ENCODE peak calls at places on chromosomes 6 and 20, in four cellular contexts. One of them, this sample, is unnamed. For H3K4me1, the result is how much of the 10 kb centered on the place peaks cover.

GRCh38 chr6:167833396-167833763 is 6.7 kb downstream of the AFDN start:
- DNase-seq in stomach: no peak
- DNase-seq in spleen: no peak
- DNase-seq in prostate gland: no peak
- DNase-seq in this sample: no peak

GRCh38 chr6:3791526-3792212 is 40.2 kb upstream of the PXDC1 start:
- DNase-seq in stomach: no peak
- DNase-seq in spleen: no peak
- DNase-seq in prostate gland: no peak
- DNase-seq in this sample: peak

GRCh38 chr6:39934060-39934757 is at the start of gene MOCS1:
- DNase-seq in stomach: peak
- DNase-seq in spleen: peak
- DNase-seq in prostate gland: peak
- DNase-seq in this sample: no peak

GRCh38 chr20:49964964-49965780 is 17.6 kb upstream of the SNAI1 start:
- DNase-seq in stomach: peak
- DNase-seq in spleen: peak
- DNase-seq in prostate gland: no peak
- DNase-seq in this sample: no peak

GRCh38 chr20:32052090-32052791 is at the start of gene HCK:
- DNase-seq in stomach: peak
- DNase-seq in spleen: peak
- DNase-seq in prostate gland: no peak
- DNase-seq in this sample: no peak

GRCh38 chr6:124822118-124822746 is 140.0 kb upstream of the RNF217 start:
- DNase-seq in stomach: no peak
- DNase-seq in spleen: no peak
- DNase-seq in prostate gland: no peak
- DNase-seq in this sample: no peak

GRCh38 chr6:34246563-34247391 is 2.0 kb downstream of the SMIM29 start:
- DNase-seq in stomach: no peak
- DNase-seq in spleen: peak
- DNase-seq in prostate gland: no peak
- DNase-seq in this sample: no peak

GRCh38 chr6:71349976-71350615 is 61.5 kb downstream of the OGFRL1 start:
- DNase-seq in stomach: no peak
- DNase-seq in spleen: no peak
- DNase-seq in prostate gland: no peak
- DNase-seq in this sample: no peak

GRCh38 chr20:561437-562231 is 18.0 kb upstream of the CSNK2A1 start:
- DNase-seq in stomach: peak
- DNase-seq in spleen: no peak
- DNase-seq in prostate gland: peak
- DNase-seq in this sample: no peak

GRCh38 chr6:3259491-3259958 is 778 bp downstream of the PSMG4 start:
- DNase-seq in stomach: peak
- DNase-seq in spleen: peak
- DNase-seq in prostate gland: no peak
- DNase-seq in this sample: no peak

GRCh38 chr6:143157146-143157545 is 96.5 kb downstream of the AIG1 start:
- DNase-seq in stomach: no peak
- DNase-seq in spleen: no peak
- DNase-seq in prostate gland: no peak
- DNase-seq in this sample: no peak

GRCh38 chr20:12077835-12078374 is 160.2 kb downstream of the BTBD3 start:
- DNase-seq in stomach: no peak
- DNase-seq in spleen: no peak
- DNase-seq in prostate gland: no peak
- DNase-seq in this sample: no peak

GRCh38 chr20:63782051-63782471 is 42.5 kb downstream of the SLC2A4RG start:
- DNase-seq in stomach: no peak
- DNase-seq in spleen: no peak
- DNase-seq in prostate gland: no peak
- DNase-seq in this sample: no peak

GRCh38 chr6:41693866-41694265 is 41.5 kb downstream of the TFEB start:
- DNase-seq in stomach: no peak
- DNase-seq in spleen: no peak
- DNase-seq in prostate gland: no peak
- DNase-seq in this sample: no peak

GRCh38 chr6:38193486-38194281 is 374.2 kb downstream of the ZFAND3 start:
- DNase-seq in stomach: no peak
- DNase-seq in spleen: no peak
- DNase-seq in prostate gland: no peak
- DNase-seq in this sample: no peak

GRCh38 chr20:57429579-57430202 is 38.5 kb downstream of the RBM38 start:
- DNase-seq in stomach: no peak
- DNase-seq in spleen: peak
- DNase-seq in prostate gland: no peak
- DNase-seq in this sample: no peak

GRCh38 chr6:105618247-105618646 is 215.4 kb upstream of the PREP start:
- DNase-seq in stomach: no peak
- DNase-seq in spleen: no peak
- DNase-seq in prostate gland: no peak
- DNase-seq in this sample: no peak

GRCh38 chr6:14074723-14075503 is 42.7 kb upstream of the CD83 start:
- DNase-seq in stomach: no peak
- DNase-seq in spleen: no peak
- DNase-seq in prostate gland: no peak
- DNase-seq in this sample: no peak

GRCh38 chr20:9483131-9483530 is 31.3 kb upstream of the LAMP5 start:
- DNase-seq in stomach: no peak
- DNase-seq in spleen: no peak
- DNase-seq in prostate gland: no peak
- DNase-seq in this sample: no peak

GRCh38 chr6:54194067-54194466 is 82.8 kb downstream of the MLIP start:
- DNase-seq in stomach: no peak
- DNase-seq in spleen: no peak
- DNase-seq in prostate gland: no peak
- DNase-seq in this sample: no peak

GRCh38 chr6:37758234-37758633 is 60.6 kb upstream of the MDGA1 start:
- DNase-seq in stomach: no peak
- DNase-seq in spleen: no peak
- DNase-seq in prostate gland: no peak
- DNase-seq in this sample: no peak

GRCh38 chr20:57835462-57836455 is 125.9 kb upstream of the PMEPA1 start:
- DNase-seq in stomach: no peak
- DNase-seq in spleen: no peak
- DNase-seq in prostate gland: no peak
- DNase-seq in this sample: no peak

GRCh38 chr6:112044856-112045255 is 9.0 kb upstream of the CCN6 start:
- DNase-seq in stomach: no peak
- DNase-seq in spleen: no peak
- DNase-seq in prostate gland: no peak
- DNase-seq in this sample: no peak

GRCh38 chr6:24064106-24064505 is 61.9 kb upstream of the NRSN1 start:
- DNase-seq in stomach: no peak
- DNase-seq in spleen: no peak
- DNase-seq in prostate gland: no peak
- DNase-seq in this sample: no peak

GRCh38 chr6:5175195-5175594 is 85.6 kb downstream of the LYRM4 start:
- DNase-seq in stomach: no peak
- DNase-seq in spleen: no peak
- DNase-seq in prostate gland: no peak
- DNase-seq in this sample: no peak

GRCh38 chr6:43444036-43444435 is 11.3 kb downstream of the DLK2 start:
- DNase-seq in stomach: no peak
- DNase-seq in spleen: no peak
- DNase-seq in prostate gland: no peak
- DNase-seq in this sample: no peak

DNA sequence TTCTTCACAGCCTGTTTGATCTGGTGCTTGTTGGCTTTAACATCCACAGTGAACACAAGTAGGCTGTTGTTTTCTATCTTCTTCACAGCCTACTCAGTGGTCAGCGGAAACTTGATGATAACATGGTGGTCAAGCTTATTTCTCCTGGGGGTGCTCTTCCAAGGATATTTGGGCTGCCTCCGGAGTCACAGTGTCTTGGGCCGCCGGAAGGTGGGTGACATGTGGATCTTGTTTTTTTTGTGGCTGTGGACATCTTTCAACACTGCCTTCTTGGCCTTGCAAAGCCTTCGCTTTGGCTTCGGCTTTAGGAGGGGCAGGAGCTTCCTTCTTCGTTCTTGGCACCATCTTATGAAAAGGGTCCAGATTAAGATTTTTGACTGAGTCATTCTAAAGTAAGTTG is 3.6 kb downstream of the HLA-F start:
- DNase-seq in stomach: no peak
- DNase-seq in spleen: no peak
- DNase-seq in prostate gland: no peak
- DNase-seq in this sample: no peak
- H3K4me1 ChIP-seq in stomach: under half
- H3K4me1 ChIP-seq in spleen: half or more
- H3K4me1 ChIP-seq in prostate gland: under half
- H3K4me1 ChIP-seq in this sample: under half

GRCh38 chr20:51800132-51800721 is 2.1 kb downstream of the SALL4 start:
- DNase-seq in stomach: peak
- DNase-seq in spleen: peak
- DNase-seq in prostate gland: peak
- DNase-seq in this sample: no peak
- TF ChIP-seq POLR2AphosphoS5 in stomach: no peak
- TF ChIP-seq POLR2AphosphoS5 in spleen: no peak
- TF ChIP-seq POLR2AphosphoS5 in prostate gland: peak
- TF ChIP-seq POLR2AphosphoS5 in this sample: no peak

DNA sequence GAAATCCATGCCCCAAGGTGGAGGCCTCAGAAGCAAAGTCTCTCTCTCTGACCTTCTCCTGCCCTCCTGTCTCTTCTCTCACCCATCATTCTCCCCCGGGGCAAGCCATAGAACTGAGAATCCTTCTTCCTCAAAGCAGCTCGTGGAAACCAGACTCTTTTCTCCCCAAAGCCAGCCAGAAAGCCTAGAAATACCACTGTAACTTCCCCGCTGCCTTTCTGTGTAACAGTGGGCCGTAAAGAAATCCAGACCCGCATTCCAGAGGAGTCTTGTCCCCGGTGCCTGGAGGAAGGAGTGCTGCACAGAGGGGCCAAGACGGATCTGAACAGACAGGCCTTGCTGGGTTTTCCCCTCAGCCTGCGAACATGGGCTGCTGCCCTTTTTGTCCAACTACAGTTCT is 964 bp upstream of the SLC22A2 start:
- DNase-seq in stomach: no peak
- DNase-seq in spleen: no peak
- DNase-seq in prostate gland: no peak
- DNase-seq in this sample: no peak
- H3K4me1 ChIP-seq in stomach: under half
- H3K4me1 ChIP-seq in spleen: under half
- H3K4me1 ChIP-seq in prostate gland: under half
- H3K4me1 ChIP-seq in this sample: under half

GRCh38 chr6:26286168-26286854 is 78.7 kb upstream of the BTN3A2 start:
- DNase-seq in stomach: peak
- DNase-seq in spleen: peak
- DNase-seq in prostate gland: peak
- DNase-seq in this sample: no peak
- TF ChIP-seq POLR2AphosphoS5 in stomach: peak
- TF ChIP-seq POLR2AphosphoS5 in spleen: no peak
- TF ChIP-seq POLR2AphosphoS5 in prostate gland: peak
- TF ChIP-seq POLR2AphosphoS5 in this sample: peak